ENCODE peak calls at places on chromosomes 4 and X, in six cellular contexts. Z is spleen, D is kidney, E is pancreas, N is foreskin keratinocyte, Y is lung. U is an unnamed sample. For H3K4me1, the result is how much of the 10 kb centered on the place peaks cover.

GRCh38 chrX:151973851-151974335 is 583 bp downstream of the GABRE start:
- DNase-seq in Z (no peak), D (peak), E (peak), N (no peak), Y (peak), U (peak)

GRCh38 chr4:169260217-169260866 is 10.4 kb downstream of the SH3RF1 start:
- DNase-seq in Z (no peak), D (no peak), E (no peak), N (no peak), Y (no peak), U (no peak)

GRCh38 chrX:40299502-40300118 is 201.9 kb upstream of the BCOR start:
- DNase-seq in Z (no peak), D (no peak), E (no peak), N (no peak), Y (no peak), U (no peak)

GRCh38 chr4:8913121-8913857 is 41.6 kb upstream of the HMX1 start:
- DNase-seq in Z (peak), D (no peak), E (no peak), N (no peak), Y (no peak), U (peak)

GRCh38 chr4:46999584-46999983 is 6.2 kb upstream of the GABRA4 start:
- DNase-seq in Z (no peak), D (no peak), E (no peak), N (no peak), Y (no peak), U (no peak)

GRCh38 chr4:84952004-84952403 is 14.5 kb downstream of the WDFY3 start:
- DNase-seq in Z (no peak), D (no peak), E (no peak), N (peak), Y (no peak), U (no peak)

GRCh38 chr4:138897818-138898226 is 117.8 kb upstream of the NOCT start:
- DNase-seq in Z (no peak), D (no peak), E (no peak), N (no peak), Y (no peak), U (no peak)

GRCh38 chr4:87240341-87240740 is 19.9 kb upstream of the KLHL8 start:
- DNase-seq in Z (no peak), D (no peak), E (no peak), N (no peak), Y (no peak), U (no peak)

GRCh38 chrX:100413231-100413630 is 3.2 kb upstream of the PCDH19 start:
- DNase-seq in Z (no peak), D (no peak), E (peak), N (peak), Y (no peak), U (peak)

GRCh38 chr4:180296036-180296599 is 1947.1 kb upstream of the TENM3 start:
- DNase-seq in Z (no peak), D (no peak), E (no peak), N (no peak), Y (no peak), U (no peak)

GRCh38 chrX:108353452-108353851 is 84.8 kb downstream of the COL4A6 start:
- DNase-seq in Z (no peak), D (no peak), E (no peak), N (no peak), Y (no peak), U (no peak)

GRCh38 chr4:152778656-152779512 is 646 bp downstream of the TIGD4 start:
- DNase-seq in Z (peak), D (peak), E (peak), N (no peak), Y (no peak), U (peak)

GRCh38 chr4:15396157-15396800 is 31.6 kb upstream of the C1QTNF7 start:
- DNase-seq in Z (no peak), D (peak), E (peak), N (no peak), Y (no peak), U (peak)

GRCh38 chrX:120310861-120311631 is at the start of gene TMEM255A:
- DNase-seq in Z (peak), D (peak), E (no peak), N (no peak), Y (no peak), U (no peak)

GRCh38 chrX:43552703-43553102 is 103.4 kb upstream of the MAOA start:
- DNase-seq in Z (no peak), D (no peak), E (no peak), N (no peak), Y (no peak), U (no peak)

GRCh38 chrX:46953137-46953527 is 40.9 kb downstream of the JADE3 start:
- DNase-seq in Z (no peak), D (no peak), E (no peak), N (no peak), Y (no peak), U (no peak)

GRCh38 chr4:40702800-40703151 is 47.0 kb upstream of the NSUN7 start:
- DNase-seq in Z (no peak), D (no peak), E (no peak), N (no peak), Y (no peak), U (no peak)

GRCh38 chrX:44828008-44828605 is 15.7 kb upstream of the DUSP21 start:
- DNase-seq in Z (no peak), D (no peak), E (no peak), N (peak), Y (no peak), U (no peak)

GRCh38 chr4:121096629-121097028 is 24.3 kb upstream of the NDNF start:
- DNase-seq in Z (no peak), D (no peak), E (no peak), N (no peak), Y (no peak), U (no peak)

GRCh38 chr4:109012286-109012880 is 249.5 kb upstream of the ETNPPL start:
- DNase-seq in Z (no peak), D (peak), E (no peak), N (no peak), Y (no peak), U (no peak)

GRCh38 chr4:153518637-153519384 is 52.7 kb downstream of the TMEM131L start:
- DNase-seq in Z (no peak), D (no peak), E (peak), N (no peak), Y (no peak), U (peak)

GRCh38 chrX:129679856-129680255 is 25.1 kb upstream of the APLN start:
- DNase-seq in Z (no peak), D (no peak), E (no peak), N (peak), Y (no peak), U (no peak)

GRCh38 chr4:180665994-180666818 is 1577.0 kb upstream of the TENM3 start:
- DNase-seq in Z (no peak), D (no peak), E (no peak), N (peak), Y (no peak), U (peak)

GRCh38 chr4:98516042-98516440 is 142.4 kb downstream of the TSPAN5 start:
- DNase-seq in Z (no peak), D (no peak), E (no peak), N (peak), Y (no peak), U (no peak)

GRCh38 chr4:74555231-74555630 is 110.3 kb downstream of the AREG start:
- DNase-seq in Z (no peak), D (no peak), E (no peak), N (peak), Y (no peak), U (no peak)

GRCh38 chr4:182913621-182914020 is 3.6 kb downstream of the DCTD start:
- DNase-seq in Z (no peak), D (no peak), E (no peak), N (no peak), Y (no peak), U (no peak)

GRCh38 chr4:14415146-14415545 is 587.1 kb upstream of the CPEB2 start:
- DNase-seq in Z (no peak), D (no peak), E (no peak), N (no peak), Y (no peak), U (no peak)

GRCh38 chr4:184680698-184681097 is 31.2 kb downstream of the PRIMPOL start:
- DNase-seq in Z (no peak), D (no peak), E (no peak), N (peak), Y (no peak), U (peak)

GRCh38 chrX:122866527-122866926 is 317.6 kb upstream of the GRIA3 start:
- DNase-seq in Z (no peak), D (no peak), E (no peak), N (peak), Y (no peak), U (no peak)

GRCh38 chr4:48343531-48343930 is 2.2 kb downstream of the SLAIN2 start:
- DNase-seq in Z (no peak), D (no peak), E (no peak), N (no peak), Y (no peak), U (no peak)

GRCh38 chrX:124256209-124256608 is 76.3 kb upstream of the TEX13D start:
- DNase-seq in Z (no peak), D (no peak), E (no peak), N (no peak), Y (no peak), U (no peak)

GRCh38 chr4:113784497-113785254 is 23.1 kb upstream of the CAMK2D start:
- DNase-seq in Z (no peak), D (no peak), E (no peak), N (peak), Y (no peak), U (no peak)

GRCh38 chr4:48024522-48024921 is 8.0 kb downstream of the NIPAL1 start:
- DNase-seq in Z (no peak), D (no peak), E (no peak), N (no peak), Y (no peak), U (no peak)

GRCh38 chrX:72181178-72182125 is at the start of gene PIN4:
- DNase-seq in Z (peak), D (peak), E (peak), N (peak), Y (peak), U (peak)

GRCh38 chr4:162506253-162506652 is 342.5 kb upstream of the FSTL5 start:
- DNase-seq in Z (no peak), D (no peak), E (no peak), N (no peak), Y (no peak), U (no peak)

GRCh38 chr4:181957088-181957487 is 286.1 kb upstream of the TENM3 start:
- DNase-seq in Z (no peak), D (no peak), E (peak), N (no peak), Y (no peak), U (no peak)

GRCh38 chrX:54633641-54634040 is 103.6 kb downstream of the GNL3L start:
- DNase-seq in Z (no peak), D (no peak), E (no peak), N (no peak), Y (no peak), U (no peak)

GRCh38 chr4:73620115-73620792 is at the start of gene RASSF6:
- DNase-seq in Z (peak), D (peak), E (peak), N (peak), Y (peak), U (peak)

GRCh38 chrX:2708016-2708415 is 16.9 kb downstream of the CD99 start:
- DNase-seq in Z (peak), D (no peak), E (no peak), N (no peak), Y (no peak), U (no peak)

GRCh38 chr4:2855584-2855983 is 11.9 kb downstream of the ADD1 start:
- DNase-seq in Z (no peak), D (no peak), E (no peak), N (no peak), Y (no peak), U (no peak)
- H3K4me1 ChIP-seq in Z (half or more), D (under half), E (half or more), N (under half), Y (under half), U (under half)

DNA sequence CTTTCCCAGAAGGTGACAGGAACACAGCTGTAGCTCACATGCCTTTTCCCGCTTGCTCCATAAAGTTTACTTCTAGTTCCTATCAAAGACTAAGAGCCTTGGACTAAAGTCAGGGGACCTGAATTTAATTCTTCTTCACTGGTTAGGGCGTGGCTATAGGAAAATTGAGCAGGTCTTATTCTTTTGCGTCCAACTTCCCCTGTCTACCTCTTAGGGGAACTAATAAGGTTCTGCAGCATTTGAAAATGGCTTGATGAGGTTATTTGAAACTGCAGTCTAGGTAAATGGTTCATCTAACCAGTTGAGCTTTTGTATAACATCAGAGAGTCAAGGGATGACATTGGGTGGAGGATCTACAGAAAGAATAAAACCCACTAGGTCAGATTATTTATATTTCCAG is 2.6 kb downstream of the ARHGAP10 start:
- DNase-seq in Z (no peak), D (no peak), E (no peak), N (no peak), Y (no peak), U (no peak)
- TF ChIP-seq CTCF in Z (no peak), D (no peak), E (no peak), N (no peak), Y (no peak), U (no peak)

GRCh38 chr4:11426716-11427115 is 2.0 kb downstream of the HS3ST1 start:
- DNase-seq in Z (no peak), D (no peak), E (no peak), N (no peak), Y (no peak), U (no peak)

GRCh38 chr4:11424000-11424399 is 4.7 kb downstream of the HS3ST1 start:
- DNase-seq in Z (no peak), D (peak), E (no peak), N (no peak), Y (no peak), U (no peak)

GRCh38 chr4:11427201-11427996 is 1.3 kb downstream of the HS3ST1 start:
- DNase-seq in Z (peak), D (peak), E (no peak), N (no peak), Y (no peak), U (no peak)

GRCh38 chr4:11424896-11425295 is 3.8 kb downstream of the HS3ST1 start:
- DNase-seq in Z (no peak), D (no peak), E (no peak), N (no peak), Y (no peak), U (no peak)

DNA sequence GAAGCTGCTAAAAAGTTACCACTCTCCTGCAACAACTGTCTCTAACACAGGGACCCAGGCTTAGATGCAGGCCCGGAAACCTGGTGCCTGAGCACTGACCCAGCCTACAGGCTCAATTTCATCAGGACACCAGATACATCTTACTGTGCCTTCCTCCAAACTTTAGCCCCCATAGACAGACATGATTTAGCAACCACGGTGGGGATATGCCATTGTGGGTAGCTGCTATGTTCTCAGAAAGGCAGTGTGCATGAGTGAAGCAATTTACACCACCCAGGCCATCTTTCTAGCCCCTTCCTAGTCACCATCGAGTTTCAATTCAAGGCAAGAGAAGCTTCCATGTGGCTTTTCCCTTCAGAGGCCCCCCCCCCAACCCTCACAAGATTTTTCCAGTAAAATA is 2.7 kb downstream of the HS3ST1 start:
- DNase-seq in Z (no peak), D (no peak), E (no peak), N (no peak), Y (no peak), U (no peak)
- H3K27ac ChIP-seq in Z (no peak), D (no peak), E (no peak), N (no peak), Y (no peak), U (no peak)

GRCh38 chr4:52269761-52270160 is 218.7 kb downstream of the SPATA18 start:
- DNase-seq in Z (no peak), D (no peak), E (no peak), N (no peak), Y (no peak), U (no peak)
- H3K4me1 ChIP-seq in Z (under half), D (under half), E (under half), N (under half), Y (under half), U (under half)

DNA sequence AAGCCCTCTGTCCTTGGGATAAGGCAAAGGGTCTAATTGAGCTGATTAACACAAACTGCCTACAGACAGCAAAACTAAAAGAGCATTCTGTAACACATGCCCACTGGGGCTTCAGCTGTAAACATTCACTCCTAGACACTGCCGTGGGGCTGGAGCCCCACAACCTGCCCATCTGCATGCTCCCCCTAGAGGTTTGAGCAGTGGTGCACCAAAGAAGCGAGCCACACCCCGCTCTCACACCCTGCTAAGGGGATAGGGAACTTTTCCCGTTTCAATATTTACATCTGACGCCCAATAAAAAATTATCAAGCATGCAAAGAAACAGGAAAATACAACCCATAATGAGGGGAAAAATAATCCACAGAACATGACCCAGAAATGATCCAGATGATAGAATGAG is 46.9 kb upstream of the HSD17B10 start:
- DNase-seq in Z (no peak), D (no peak), E (peak), N (no peak), Y (no peak), U (peak)
- TF ChIP-seq CTCF in Z (no peak), D (no peak), E (no peak), N (peak), Y (no peak), U (peak)

DNA sequence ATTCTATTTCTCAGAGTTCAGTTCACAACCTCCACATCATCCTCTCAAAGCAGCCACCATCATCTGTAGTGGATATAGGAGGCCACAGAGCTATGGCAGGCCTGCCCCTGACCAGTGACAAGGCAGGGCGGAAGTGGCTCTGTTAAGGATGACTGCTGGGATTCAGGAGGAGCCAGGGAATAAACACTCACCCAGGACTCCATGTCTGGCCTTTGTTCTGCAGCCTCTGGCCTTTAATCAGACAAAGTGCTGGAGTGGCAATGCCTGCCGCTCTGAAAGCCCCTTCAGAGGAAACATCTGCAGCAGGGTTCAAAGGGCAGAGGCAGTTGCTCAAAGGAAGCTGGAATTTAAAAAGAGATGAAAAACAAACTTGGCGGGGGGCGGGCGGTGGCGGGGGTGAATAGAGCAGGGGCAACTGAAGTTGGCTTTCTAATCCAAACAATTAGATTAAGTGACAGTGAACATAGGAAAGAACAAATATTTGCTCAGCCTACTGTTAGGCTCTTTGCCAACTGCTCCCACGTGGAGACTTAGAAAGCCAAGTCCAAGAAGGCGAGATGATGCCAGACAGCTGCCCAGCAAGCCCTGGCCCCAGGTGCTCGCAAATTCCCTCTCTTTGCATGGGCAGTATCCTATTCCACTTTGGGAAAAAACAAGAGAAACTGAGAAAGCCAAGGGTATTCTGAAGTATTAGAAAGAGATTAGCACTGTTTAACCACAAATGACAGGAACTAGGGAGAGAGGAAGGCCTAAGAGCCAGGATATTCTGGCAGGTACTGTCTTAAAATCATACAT is 5.5 kb downstream of the MPP1 start:
- DNase-seq in Z (no peak), D (no peak), E (peak), N (no peak), Y (no peak), U (peak)
- H3K27ac ChIP-seq in Z (peak), D (no peak), E (no peak), N (no peak), Y (no peak), U (peak)

GRCh38 chr4:1041936-1042330 is 30.5 kb downstream of the FGFRL1 start:
- DNase-seq in Z (no peak), D (peak), E (no peak), N (no peak), Y (no peak), U (no peak)

GRCh38 chr4:1038948-1039492 is 27.6 kb downstream of the FGFRL1 start:
- DNase-seq in Z (no peak), D (no peak), E (no peak), N (no peak), Y (no peak), U (no peak)

GRCh38 chr4:1040344-1041146 is 29.1 kb downstream of the FGFRL1 start:
- DNase-seq in Z (no peak), D (peak), E (no peak), N (no peak), Y (no peak), U (no peak)

GRCh38 chr4:1041147-1041935 is 29.9 kb downstream of the FGFRL1 start:
- DNase-seq in Z (no peak), D (peak), E (no peak), N (no peak), Y (no peak), U (no peak)

DNA sequence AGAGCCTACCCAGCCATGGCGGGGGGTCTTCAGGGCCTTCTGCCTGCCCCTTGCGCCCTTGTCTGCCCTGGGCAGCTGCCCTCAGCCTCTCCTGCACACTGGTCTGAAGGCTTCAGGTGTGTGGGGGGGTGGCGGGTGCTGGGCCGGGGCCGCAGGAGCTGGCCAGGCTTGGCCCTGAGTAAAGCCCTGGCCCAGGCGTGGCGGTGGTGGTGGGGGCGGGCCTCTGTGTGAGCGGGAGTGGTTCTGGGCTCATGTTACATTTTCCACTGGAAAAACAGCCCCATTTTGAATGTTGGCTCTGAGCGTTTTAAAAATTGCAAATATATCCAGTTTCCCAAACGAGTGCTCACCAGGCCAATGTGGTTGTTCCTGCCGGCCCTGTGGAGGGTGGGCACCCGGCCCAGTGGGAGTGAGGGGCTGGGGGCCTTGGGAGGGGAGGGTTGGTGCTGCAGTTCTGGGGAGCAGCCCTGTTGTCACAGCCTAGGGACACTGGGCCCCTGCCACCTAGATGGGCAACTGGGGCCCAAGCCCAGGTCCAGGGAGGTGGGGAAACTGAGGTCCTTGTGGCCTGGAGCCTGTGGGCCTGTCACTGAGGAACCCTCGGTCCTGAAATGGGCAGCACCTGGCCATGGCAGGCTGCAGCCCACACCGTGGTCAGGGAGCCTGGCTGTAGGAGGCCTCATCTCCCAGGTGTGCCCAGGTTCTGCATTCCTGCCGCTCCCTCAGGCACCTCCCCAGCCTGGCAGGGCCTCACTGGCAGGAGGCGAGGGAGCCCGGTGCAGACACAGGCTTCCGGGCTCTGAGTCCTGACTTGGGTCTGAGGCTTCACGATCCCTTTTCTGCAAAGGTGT is 28.3 kb downstream of the FGFRL1 start:
- DNase-seq in Z (no peak), D (no peak), E (peak), N (no peak), Y (no peak), U (no peak)
- H3K4me1 ChIP-seq in Z (under half), D (under half), E (under half), N (under half), Y (under half), U (under half)

U was measured in colonic mucosa.